ENCODE peak calls at places on chromosomes 11 and 22, in eight cellular contexts. One of them, this sample, is unnamed.

GRCh38 chr11:19742595-19743292 is 30.1 kb downstream of the NAV2 start:
- DNase-seq in AG04450: peak
- DNase-seq in heart right ventricle: peak
- DNase-seq in GM13977: peak
- DNase-seq in B cell: peak
- DNase-seq in tibial nerve: peak
- DNase-seq in left ventricle myocardium inferior: peak
- DNase-seq in IMR-90: peak
- DNase-seq in this sample: peak

GRCh38 chr22:45423524-45423923 is 10.0 kb downstream of the RIBC2 start:
- DNase-seq in heart right ventricle: no peak
- DNase-seq in AG04450: no peak
- DNase-seq in IMR-90: no peak
- DNase-seq in tibial nerve: no peak
- DNase-seq in B cell: no peak
- DNase-seq in GM13977: no peak
- DNase-seq in left ventricle myocardium inferior: no peak
- DNase-seq in this sample: no peak

GRCh38 chr22:44003016-44003775 is 20.9 kb upstream of the PARVB start:
- DNase-seq in B cell: no peak
- DNase-seq in AG04450: no peak
- DNase-seq in tibial nerve: no peak
- DNase-seq in left ventricle myocardium inferior: no peak
- DNase-seq in heart right ventricle: no peak
- DNase-seq in IMR-90: no peak
- DNase-seq in GM13977: no peak
- DNase-seq in this sample: no peak

GRCh38 chr11:80718611-80719291 is 1277.9 kb upstream of the TENM4 start:
- DNase-seq in IMR-90: no peak
- DNase-seq in left ventricle myocardium inferior: no peak
- DNase-seq in heart right ventricle: no peak
- DNase-seq in B cell: no peak
- DNase-seq in GM13977: no peak
- DNase-seq in tibial nerve: no peak
- DNase-seq in AG04450: no peak
- DNase-seq in this sample: no peak

GRCh38 chr11:67673358-67673757 is 1.1 kb downstream of the ALDH3B2 start:
- DNase-seq in GM13977: no peak
- DNase-seq in B cell: no peak
- DNase-seq in heart right ventricle: no peak
- DNase-seq in left ventricle myocardium inferior: no peak
- DNase-seq in AG04450: no peak
- DNase-seq in tibial nerve: no peak
- DNase-seq in IMR-90: no peak
- DNase-seq in this sample: no peak

GRCh38 chr11:110891411-110891810 is 179.2 kb upstream of the ARHGAP20 start:
- DNase-seq in heart right ventricle: no peak
- DNase-seq in B cell: no peak
- DNase-seq in IMR-90: peak
- DNase-seq in GM13977: no peak
- DNase-seq in tibial nerve: no peak
- DNase-seq in AG04450: peak
- DNase-seq in left ventricle myocardium inferior: no peak
- DNase-seq in this sample: no peak

GRCh38 chr22:49858827-49859226 is 5.2 kb downstream of the ZBED4 start:
- DNase-seq in B cell: no peak
- DNase-seq in AG04450: no peak
- DNase-seq in left ventricle myocardium inferior: no peak
- DNase-seq in heart right ventricle: no peak
- DNase-seq in GM13977: no peak
- DNase-seq in tibial nerve: no peak
- DNase-seq in IMR-90: no peak
- DNase-seq in this sample: no peak

GRCh38 chr11:60774726-60775125 is 10.4 kb upstream of the MS4A10 start:
- DNase-seq in left ventricle myocardium inferior: no peak
- DNase-seq in B cell: peak
- DNase-seq in heart right ventricle: no peak
- DNase-seq in IMR-90: no peak
- DNase-seq in AG04450: no peak
- DNase-seq in GM13977: no peak
- DNase-seq in tibial nerve: no peak
- DNase-seq in this sample: no peak

DNA sequence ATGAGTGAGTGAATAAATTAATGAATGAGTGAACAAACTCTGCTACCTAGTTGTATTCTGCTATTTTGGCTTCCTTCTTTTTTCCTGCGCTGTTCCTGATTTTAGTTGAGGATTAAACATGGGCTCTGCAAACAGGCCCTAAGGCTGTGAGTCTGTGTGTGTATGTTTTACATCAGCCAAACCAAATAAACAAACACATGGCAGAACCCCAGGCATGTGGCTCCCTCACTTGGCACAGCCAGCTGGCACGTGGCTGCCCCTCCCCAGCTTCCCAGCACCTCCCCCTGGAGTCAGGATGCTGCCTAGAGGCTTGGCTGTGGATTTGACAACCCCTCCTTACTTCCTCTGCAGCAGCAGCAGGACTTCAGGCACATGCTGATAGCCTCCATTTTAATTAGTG is 593.2 kb downstream of the INSC start:
- DNase-seq in B cell: no peak
- DNase-seq in AG04450: no peak
- DNase-seq in tibial nerve: peak
- DNase-seq in IMR-90: peak
- DNase-seq in left ventricle myocardium inferior: peak
- DNase-seq in heart right ventricle: peak
- DNase-seq in GM13977: no peak
- DNase-seq in this sample: no peak
- TF ChIP-seq CTCF in B cell: no peak
- TF ChIP-seq CTCF in AG04450: no peak
- TF ChIP-seq CTCF in tibial nerve: no peak
- TF ChIP-seq CTCF in IMR-90: no peak
- TF ChIP-seq CTCF in left ventricle myocardium inferior: no peak
- TF ChIP-seq CTCF in heart right ventricle: peak
- TF ChIP-seq CTCF in GM13977: no peak
- TF ChIP-seq CTCF in this sample: no peak

GRCh38 chr11:119728651-119729580 is at the start of gene NECTIN1:
- DNase-seq in heart right ventricle: peak
- DNase-seq in IMR-90: peak
- DNase-seq in GM13977: peak
- DNase-seq in tibial nerve: peak
- DNase-seq in AG04450: peak
- DNase-seq in left ventricle myocardium inferior: peak
- DNase-seq in B cell: peak
- DNase-seq in this sample: peak

GRCh38 chr11:119726585-119727522 is 2.1 kb downstream of the NECTIN1 start:
- DNase-seq in heart right ventricle: no peak
- DNase-seq in B cell: no peak
- DNase-seq in left ventricle myocardium inferior: no peak
- DNase-seq in GM13977: no peak
- DNase-seq in IMR-90: no peak
- DNase-seq in AG04450: no peak
- DNase-seq in tibial nerve: no peak
- DNase-seq in this sample: no peak

GRCh38 chr11:119728226-119728626 is 774 bp downstream of the NECTIN1 start:
- DNase-seq in heart right ventricle: no peak
- DNase-seq in left ventricle myocardium inferior: no peak
- DNase-seq in GM13977: peak
- DNase-seq in IMR-90: no peak
- DNase-seq in AG04450: no peak
- DNase-seq in B cell: no peak
- DNase-seq in tibial nerve: no peak
- DNase-seq in this sample: no peak

GRCh38 chr11:119726150-119726553 is 2.8 kb downstream of the NECTIN1 start:
- DNase-seq in heart right ventricle: no peak
- DNase-seq in left ventricle myocardium inferior: no peak
- DNase-seq in GM13977: no peak
- DNase-seq in IMR-90: no peak
- DNase-seq in AG04450: no peak
- DNase-seq in B cell: no peak
- DNase-seq in tibial nerve: no peak
- DNase-seq in this sample: no peak

DNA sequence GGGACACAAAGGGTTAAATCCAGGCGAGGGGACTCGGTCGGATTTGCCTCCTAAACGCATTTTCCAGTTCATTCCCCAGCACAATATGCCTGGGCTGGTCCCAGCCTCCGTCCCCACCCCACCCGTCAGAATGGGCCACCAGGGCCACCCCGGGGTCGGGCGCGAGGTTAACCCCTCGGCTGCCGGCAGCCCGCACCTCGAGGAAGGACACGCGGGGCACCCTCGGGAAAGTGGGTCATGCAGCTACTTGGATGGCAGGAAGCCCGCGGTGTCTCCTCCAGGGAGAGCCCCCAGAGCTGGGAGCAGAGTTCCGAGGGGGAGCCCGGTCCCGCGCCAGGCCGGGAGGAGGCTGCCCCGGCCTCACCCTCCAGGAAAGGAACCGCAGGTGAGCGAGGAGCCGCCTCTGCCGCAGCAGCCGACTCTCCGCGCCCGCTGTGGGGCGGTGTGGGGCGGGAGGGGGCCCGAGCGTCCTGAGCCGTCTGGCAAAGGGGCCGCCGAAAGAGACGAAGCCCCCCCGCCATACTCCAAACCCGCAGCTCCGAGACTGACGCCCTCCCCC is 1.4 kb downstream of the NECTIN1 start:
- DNase-seq in tibial nerve: no peak
- DNase-seq in heart right ventricle: no peak
- DNase-seq in AG04450: no peak
- DNase-seq in B cell: no peak
- DNase-seq in GM13977: peak
- DNase-seq in IMR-90: no peak
- DNase-seq in left ventricle myocardium inferior: peak
- DNase-seq in this sample: no peak
- TF ChIP-seq CTCF in tibial nerve: no peak
- TF ChIP-seq CTCF in heart right ventricle: peak
- TF ChIP-seq CTCF in AG04450: peak
- TF ChIP-seq CTCF in B cell: peak
- TF ChIP-seq CTCF in GM13977: peak
- TF ChIP-seq CTCF in IMR-90: peak
- TF ChIP-seq CTCF in left ventricle myocardium inferior: peak
- TF ChIP-seq CTCF in this sample: no peak

DNA sequence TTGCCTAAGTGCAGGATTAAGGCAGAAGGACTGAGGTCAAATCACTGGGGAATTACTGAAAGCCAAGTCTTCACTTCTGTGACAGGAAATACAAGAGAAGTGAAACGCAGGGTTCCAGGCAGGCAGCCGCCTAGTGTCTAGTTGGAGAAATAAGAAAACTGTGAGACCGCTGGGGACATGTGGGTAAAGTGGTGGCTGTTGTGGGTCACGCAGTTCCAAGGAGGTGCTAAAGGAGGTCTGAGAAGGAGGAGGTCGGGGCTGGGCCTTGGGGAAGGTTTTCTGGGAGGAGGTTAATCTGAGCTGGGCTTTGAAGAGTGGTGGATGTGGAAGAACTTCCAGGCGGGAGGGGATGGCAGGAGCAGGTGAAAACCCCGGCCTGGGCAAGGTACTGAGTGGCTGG is 11.2 kb downstream of the MCM5 start:
- DNase-seq in B cell: peak
- DNase-seq in GM13977: peak
- DNase-seq in left ventricle myocardium inferior: no peak
- DNase-seq in AG04450: no peak
- DNase-seq in tibial nerve: no peak
- DNase-seq in heart right ventricle: peak
- DNase-seq in IMR-90: no peak
- DNase-seq in this sample: no peak
- TF ChIP-seq CTCF in B cell: peak
- TF ChIP-seq CTCF in GM13977: peak
- TF ChIP-seq CTCF in left ventricle myocardium inferior: peak
- TF ChIP-seq CTCF in AG04450: no peak
- TF ChIP-seq CTCF in tibial nerve: no peak
- TF ChIP-seq CTCF in heart right ventricle: no peak
- TF ChIP-seq CTCF in IMR-90: no peak
- TF ChIP-seq CTCF in this sample: no peak

GRCh38 chr22:40487663-40488249 is 117.4 kb downstream of the SGSM3 start:
- DNase-seq in AG04450: no peak
- DNase-seq in IMR-90: peak
- DNase-seq in left ventricle myocardium inferior: no peak
- DNase-seq in GM13977: peak
- DNase-seq in B cell: peak
- DNase-seq in heart right ventricle: no peak
- DNase-seq in tibial nerve: no peak
- DNase-seq in this sample: no peak
- TF ChIP-seq CTCF in AG04450: peak
- TF ChIP-seq CTCF in IMR-90: peak
- TF ChIP-seq CTCF in left ventricle myocardium inferior: peak
- TF ChIP-seq CTCF in GM13977: peak
- TF ChIP-seq CTCF in B cell: peak
- TF ChIP-seq CTCF in heart right ventricle: peak
- TF ChIP-seq CTCF in tibial nerve: peak
- TF ChIP-seq CTCF in this sample: no peak

DNA sequence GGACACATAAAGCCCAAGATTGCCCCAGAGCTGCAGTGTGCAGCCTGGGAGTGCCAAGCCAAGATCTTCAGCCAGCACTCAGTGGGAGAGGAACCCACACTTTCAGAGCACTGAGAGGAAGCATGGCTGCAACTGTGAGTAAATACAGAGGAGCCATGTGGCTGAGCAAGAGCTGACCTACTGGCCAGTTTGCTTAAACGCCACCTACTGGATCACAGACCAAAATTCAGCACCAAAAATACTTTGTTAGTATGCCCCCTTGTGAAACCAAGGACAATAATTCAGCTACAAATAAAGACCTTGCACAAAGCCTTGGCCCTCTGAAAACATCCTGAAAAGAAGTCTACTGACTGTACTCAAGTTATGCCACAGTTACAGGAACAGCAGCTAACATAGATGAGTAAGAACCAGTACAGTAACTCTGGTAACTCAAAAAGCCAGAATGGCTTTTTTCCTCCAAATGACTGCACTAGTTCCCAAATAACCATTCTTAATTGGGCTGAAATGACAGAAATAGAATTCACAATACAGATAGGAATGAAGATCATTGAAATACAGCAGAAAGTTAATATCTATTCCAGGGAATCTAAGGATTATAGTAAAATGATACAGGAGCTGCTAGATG is 10.1 kb upstream of the OR4A15 start:
- DNase-seq in left ventricle myocardium inferior: no peak
- DNase-seq in IMR-90: no peak
- DNase-seq in B cell: no peak
- DNase-seq in tibial nerve: no peak
- DNase-seq in heart right ventricle: no peak
- DNase-seq in GM13977: no peak
- DNase-seq in AG04450: no peak
- DNase-seq in this sample: no peak
- TF ChIP-seq CTCF in left ventricle myocardium inferior: no peak
- TF ChIP-seq CTCF in IMR-90: no peak
- TF ChIP-seq CTCF in B cell: no peak
- TF ChIP-seq CTCF in tibial nerve: no peak
- TF ChIP-seq CTCF in heart right ventricle: no peak
- TF ChIP-seq CTCF in GM13977: no peak
- TF ChIP-seq CTCF in AG04450: no peak
- TF ChIP-seq CTCF in this sample: no peak